ENCODE peak calls at places on chromosomes 13 and 19, in eight cellular contexts. E is activated B cell treated with CpG ODN at 0.5 μM for 24 hours, Q is germinal center, Z is aorta, D is neural crest cell, C is amygdala, H is fibroblast of villous mesenchyme, A is heart right ventricle. K is an unnamed sample.

GRCh38 chr19:46198756-46199155 is 30.8 kb upstream of the IGFL1 start:
- DNase-seq in E (no peak), Q (no peak), Z (peak), D (no peak), C (no peak), H (no peak), A (no peak), K (no peak)

GRCh38 chr13:110337287-110337686 is 30.2 kb downstream of the COL4A2 start:
- DNase-seq in E (no peak), Q (no peak), Z (no peak), D (no peak), C (no peak), H (no peak), A (no peak), K (no peak)

GRCh38 chr19:31648347-31648746 is 299.1 kb upstream of the TSHZ3 start:
- DNase-seq in E (no peak), Q (no peak), Z (no peak), D (no peak), C (no peak), H (no peak), A (no peak), K (no peak)

GRCh38 chr13:41411536-41411935 is 45.8 kb upstream of the RGCC start:
- DNase-seq in E (no peak), Q (no peak), Z (no peak), D (no peak), C (peak), H (peak), A (no peak), K (peak)

GRCh38 chr19:22783651-22784050 is 300 bp downstream of the ZNF99 start:
- DNase-seq in E (no peak), Q (no peak), Z (no peak), D (no peak), C (no peak), H (no peak), A (peak), K (no peak)

GRCh38 chr13:73107970-73108369 is 49.2 kb downstream of the KLF5 start:
- DNase-seq in E (no peak), Q (no peak), Z (no peak), D (no peak), C (no peak), H (no peak), A (no peak), K (no peak)

GRCh38 chr19:46787331-46788100 is 878 bp downstream of the SLC1A5 start:
- DNase-seq in E (peak), Q (peak), Z (peak), D (peak), C (no peak), H (peak), A (peak), K (peak)

GRCh38 chr19:51345076-51345620 is 3.2 kb upstream of the VSIG10L start:
- DNase-seq in E (no peak), Q (no peak), Z (no peak), D (no peak), C (no peak), H (no peak), A (no peak), K (no peak)

GRCh38 chr13:34793301-34793700 is 148.8 kb upstream of the NBEA start:
- DNase-seq in E (no peak), Q (no peak), Z (no peak), D (no peak), C (no peak), H (no peak), A (no peak), K (no peak)

GRCh38 chr19:45911291-45911690 is 3.3 kb downstream of the NANOS2 start:
- DNase-seq in E (no peak), Q (no peak), Z (no peak), D (no peak), C (no peak), H (no peak), A (no peak), K (no peak)

GRCh38 chr19:35793381-35794165 is 18.2 kb downstream of the ARHGAP33 start:
- DNase-seq in E (no peak), Q (no peak), Z (no peak), D (no peak), C (no peak), H (no peak), A (no peak), K (no peak)

GRCh38 chr13:33649212-33649917 is 168.6 kb upstream of the RFC3 start:
- DNase-seq in E (no peak), Q (no peak), Z (no peak), D (no peak), C (no peak), H (peak), A (no peak), K (no peak)

GRCh38 chr13:50283017-50283416 is 267.8 kb downstream of the KCNRG start:
- DNase-seq in E (no peak), Q (no peak), Z (no peak), D (no peak), C (no peak), H (no peak), A (no peak), K (no peak)

GRCh38 chr19:42316223-42317211 is 3.4 kb downstream of the TMEM145 start:
- DNase-seq in E (no peak), Q (no peak), Z (no peak), D (no peak), C (peak), H (no peak), A (no peak), K (no peak)

GRCh38 chr13:24153979-24154378 is 6.5 kb upstream of the SPATA13 start:
- DNase-seq in E (no peak), Q (no peak), Z (no peak), D (no peak), C (no peak), H (no peak), A (no peak), K (no peak)

GRCh38 chr13:97696921-97697320 is 256.6 kb upstream of the IPO5 start:
- DNase-seq in E (no peak), Q (no peak), Z (no peak), D (no peak), C (no peak), H (no peak), A (no peak), K (no peak)

GRCh38 chr19:17346109-17346671 is 8.8 kb downstream of the GTPBP3 start:
- DNase-seq in E (peak), Q (peak), Z (peak), D (peak), C (peak), H (peak), A (peak), K (peak)

GRCh38 chr19:16447015-16447384 is 24.8 kb downstream of the EPS15L1 start:
- DNase-seq in E (peak), Q (peak), Z (peak), D (no peak), C (no peak), H (peak), A (peak), K (peak)

GRCh38 chr13:39631307-39631706 is 24.2 kb upstream of the COG6 start:
- DNase-seq in E (no peak), Q (no peak), Z (no peak), D (no peak), C (no peak), H (no peak), A (no peak), K (no peak)

GRCh38 chr19:18401580-18402112 is 4.2 kb upstream of the LRRC25 start:
- DNase-seq in E (peak), Q (peak), Z (no peak), D (no peak), C (no peak), H (peak), A (peak), K (peak)

GRCh38 chr19:32530773-32531172 is 50.2 kb upstream of the PDCD5 start:
- DNase-seq in E (no peak), Q (no peak), Z (no peak), D (no peak), C (no peak), H (no peak), A (no peak), K (no peak)

GRCh38 chr19:33273065-33273736 is 29.1 kb downstream of the CEBPA start:
- DNase-seq in E (no peak), Q (no peak), Z (no peak), D (no peak), C (no peak), H (no peak), A (no peak), K (no peak)

GRCh38 chr13:73244486-73244885 is 185.7 kb downstream of the KLF5 start:
- DNase-seq in E (no peak), Q (no peak), Z (no peak), D (no peak), C (no peak), H (no peak), A (no peak), K (no peak)

GRCh38 chr13:36346222-36347083 is at the start of gene SPART:
- DNase-seq in E (peak), Q (peak), Z (peak), D (peak), C (peak), H (peak), A (peak), K (peak)

GRCh38 chr19:18967358-18968146 is 26.5 kb upstream of the HOMER3 start:
- DNase-seq in E (no peak), Q (no peak), Z (peak), D (no peak), C (no peak), H (peak), A (peak), K (peak)

GRCh38 chr13:51759240-51759639 is 44.7 kb downstream of the DHRS12 start:
- DNase-seq in E (no peak), Q (no peak), Z (no peak), D (no peak), C (no peak), H (peak), A (no peak), K (no peak)

GRCh38 chr13:34776390-34776981 is 165.6 kb upstream of the NBEA start:
- DNase-seq in E (no peak), Q (no peak), Z (no peak), D (no peak), C (no peak), H (no peak), A (no peak), K (no peak)

GRCh38 chr19:29478578-29479565 is 46.9 kb upstream of the VSTM2B start:
- DNase-seq in E (no peak), Q (no peak), Z (peak), D (peak), C (peak), H (no peak), A (no peak), K (no peak)